ENCODE peak calls at places on chromosomes 3 and 15, in seven cellular contexts. One of them, this sample, is unnamed. For H3K9me3, the result is how much of the 10 kb centered on the place peaks cover.

GRCh38 chr15:89333011-89333860 is 1.4 kb downstream of the POLG start:
- DNase-seq in lung: no peak
- DNase-seq in PC-3: no peak
- DNase-seq in GM12878: no peak
- DNase-seq in Karpas-422: no peak
- DNase-seq in heart right ventricle: no peak
- DNase-seq in endothelial cell of umbilical vein: no peak
- DNase-seq in this sample: peak

GRCh38 chr3:37072892-37073291 is 79.6 kb downstream of the MLH1 start:
- DNase-seq in heart right ventricle: no peak
- DNase-seq in lung: peak
- DNase-seq in PC-3: peak
- DNase-seq in GM12878: no peak
- DNase-seq in endothelial cell of umbilical vein: peak
- DNase-seq in Karpas-422: no peak
- DNase-seq in this sample: no peak

GRCh38 chr3:52857108-52857507 is 22.3 kb upstream of the MUSTN1 start:
- DNase-seq in PC-3: no peak
- DNase-seq in Karpas-422: no peak
- DNase-seq in lung: no peak
- DNase-seq in heart right ventricle: no peak
- DNase-seq in GM12878: no peak
- DNase-seq in endothelial cell of umbilical vein: no peak
- DNase-seq in this sample: no peak

GRCh38 chr15:50210462-50211264 is 28.7 kb downstream of the SLC27A2 start:
- DNase-seq in PC-3: peak
- DNase-seq in lung: no peak
- DNase-seq in endothelial cell of umbilical vein: no peak
- DNase-seq in heart right ventricle: no peak
- DNase-seq in Karpas-422: no peak
- DNase-seq in GM12878: no peak
- DNase-seq in this sample: no peak

GRCh38 chr15:37109952-37110630 is 9.7 kb upstream of the MEIS2 start:
- DNase-seq in PC-3: no peak
- DNase-seq in GM12878: no peak
- DNase-seq in endothelial cell of umbilical vein: no peak
- DNase-seq in lung: no peak
- DNase-seq in Karpas-422: no peak
- DNase-seq in heart right ventricle: peak
- DNase-seq in this sample: no peak

GRCh38 chr3:40464339-40465110 is 7.4 kb downstream of the RPL14 start:
- DNase-seq in endothelial cell of umbilical vein: no peak
- DNase-seq in Karpas-422: peak
- DNase-seq in PC-3: no peak
- DNase-seq in GM12878: no peak
- DNase-seq in heart right ventricle: no peak
- DNase-seq in lung: no peak
- DNase-seq in this sample: no peak

GRCh38 chr15:99113547-99114271 is 8.8 kb downstream of the SYNM start:
- DNase-seq in PC-3: no peak
- DNase-seq in lung: no peak
- DNase-seq in Karpas-422: no peak
- DNase-seq in endothelial cell of umbilical vein: no peak
- DNase-seq in heart right ventricle: no peak
- DNase-seq in GM12878: no peak
- DNase-seq in this sample: no peak

GRCh38 chr15:42102646-42103235 is 8.4 kb upstream of the PLA2G4D start:
- DNase-seq in GM12878: no peak
- DNase-seq in lung: no peak
- DNase-seq in PC-3: peak
- DNase-seq in endothelial cell of umbilical vein: peak
- DNase-seq in heart right ventricle: no peak
- DNase-seq in Karpas-422: no peak
- DNase-seq in this sample: no peak

GRCh38 chr3:196501316-196502064 is 2.1 kb downstream of the RNF168 start:
- DNase-seq in GM12878: no peak
- DNase-seq in lung: no peak
- DNase-seq in PC-3: peak
- DNase-seq in heart right ventricle: no peak
- DNase-seq in Karpas-422: peak
- DNase-seq in endothelial cell of umbilical vein: no peak
- DNase-seq in this sample: no peak

GRCh38 chr3:22885039-22885438 is 318.1 kb upstream of the UBE2E2 start:
- DNase-seq in lung: no peak
- DNase-seq in GM12878: no peak
- DNase-seq in PC-3: peak
- DNase-seq in endothelial cell of umbilical vein: no peak
- DNase-seq in Karpas-422: no peak
- DNase-seq in heart right ventricle: no peak
- DNase-seq in this sample: no peak

DNA sequence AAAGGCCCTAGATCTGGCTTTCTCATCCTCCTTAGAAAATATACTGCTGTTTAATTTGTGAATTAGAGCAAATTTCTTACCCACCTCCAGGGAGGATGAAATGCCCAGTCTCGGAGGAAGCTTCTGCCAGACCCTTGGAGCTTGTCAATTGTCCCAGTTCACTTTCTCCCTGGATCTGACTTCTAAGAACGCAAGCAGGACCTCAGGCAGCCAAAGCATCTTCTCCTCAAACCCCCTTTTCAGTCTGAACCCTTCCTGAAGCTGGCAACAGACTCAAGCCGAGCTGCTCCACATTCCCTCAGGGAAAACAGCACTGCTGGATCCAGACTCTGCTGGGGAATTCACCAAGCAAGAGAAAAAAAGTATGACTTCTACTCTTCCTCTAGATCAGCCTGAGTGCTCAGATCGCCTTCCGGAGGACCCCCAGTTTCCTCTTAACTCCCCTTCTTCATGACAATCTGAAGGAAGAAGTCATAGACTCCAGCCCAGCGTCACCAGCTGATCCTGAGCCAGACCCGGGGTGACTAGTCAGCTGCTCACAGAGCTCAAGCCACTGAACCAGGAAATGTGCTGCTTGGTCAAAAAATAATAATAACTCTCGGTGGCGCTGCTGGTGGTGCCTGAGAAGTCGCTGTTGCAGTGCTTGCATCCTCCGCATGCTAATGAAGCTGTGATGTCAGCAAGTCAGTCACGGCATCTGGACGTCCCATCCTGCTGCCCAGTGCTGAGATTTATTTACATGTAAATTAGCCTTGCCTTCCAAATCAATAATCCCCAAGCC is at the start of gene PRICKLE2:
- DNase-seq in lung: no peak
- DNase-seq in Karpas-422: peak
- DNase-seq in PC-3: no peak
- DNase-seq in GM12878: peak
- DNase-seq in heart right ventricle: peak
- DNase-seq in endothelial cell of umbilical vein: peak
- DNase-seq in this sample: peak
- H3K9me3 ChIP-seq in lung: under half
- H3K9me3 ChIP-seq in Karpas-422: under half
- H3K9me3 ChIP-seq in PC-3: under half
- H3K9me3 ChIP-seq in GM12878: under half
- H3K9me3 ChIP-seq in heart right ventricle: under half
- H3K9me3 ChIP-seq in endothelial cell of umbilical vein: under half
- H3K9me3 ChIP-seq in this sample: under half

DNA sequence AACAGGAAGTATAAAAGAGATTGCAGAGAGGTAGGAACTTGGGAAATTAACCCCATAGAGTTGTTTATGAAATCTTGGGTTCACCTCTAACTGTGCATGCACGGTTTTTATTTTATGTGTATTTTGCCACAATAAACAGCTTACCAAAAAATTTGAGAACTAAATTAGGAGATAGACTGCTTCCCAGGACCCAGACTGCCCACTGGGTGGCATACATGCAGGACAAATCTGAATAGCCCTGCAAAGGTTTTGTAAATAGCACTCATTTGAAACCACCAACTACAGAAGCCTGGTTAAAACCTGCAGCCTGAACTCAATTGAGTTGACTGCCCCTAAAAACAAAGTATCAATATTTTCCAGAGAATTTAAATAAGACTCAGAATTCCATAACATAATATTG is 96.4 kb upstream of the SLCO2A1 start:
- DNase-seq in GM12878: no peak
- DNase-seq in heart right ventricle: no peak
- DNase-seq in lung: no peak
- DNase-seq in PC-3: peak
- DNase-seq in endothelial cell of umbilical vein: peak
- DNase-seq in Karpas-422: no peak
- DNase-seq in this sample: no peak
- H3K9me3 ChIP-seq in GM12878: under half
- H3K9me3 ChIP-seq in heart right ventricle: under half
- H3K9me3 ChIP-seq in lung: under half
- H3K9me3 ChIP-seq in PC-3: under half
- H3K9me3 ChIP-seq in endothelial cell of umbilical vein: under half
- H3K9me3 ChIP-seq in Karpas-422: under half
- H3K9me3 ChIP-seq in this sample: under half

GRCh38 chr15:25094519-25094918 is 139.7 kb downstream of the SNRPN start:
- DNase-seq in GM12878: no peak
- DNase-seq in lung: no peak
- DNase-seq in heart right ventricle: no peak
- DNase-seq in PC-3: no peak
- DNase-seq in endothelial cell of umbilical vein: no peak
- DNase-seq in Karpas-422: no peak
- DNase-seq in this sample: no peak
- H3K9me3 ChIP-seq in GM12878: under half
- H3K9me3 ChIP-seq in lung: half or more
- H3K9me3 ChIP-seq in heart right ventricle: half or more
- H3K9me3 ChIP-seq in PC-3: under half
- H3K9me3 ChIP-seq in endothelial cell of umbilical vein: under half
- H3K9me3 ChIP-seq in Karpas-422: under half
- H3K9me3 ChIP-seq in this sample: half or more

GRCh38 chr15:19987389-19988048 is 554.1 kb downstream of the GOLGA6L6 start:
- DNase-seq in endothelial cell of umbilical vein: no peak
- DNase-seq in lung: no peak
- DNase-seq in heart right ventricle: no peak
- DNase-seq in Karpas-422: peak
- DNase-seq in PC-3: peak
- DNase-seq in GM12878: no peak
- DNase-seq in this sample: no peak

GRCh38 chr15:19992428-19992827 is 549.2 kb downstream of the GOLGA6L6 start:
- DNase-seq in lung: no peak
- DNase-seq in Karpas-422: no peak
- DNase-seq in endothelial cell of umbilical vein: no peak
- DNase-seq in GM12878: no peak
- DNase-seq in PC-3: no peak
- DNase-seq in heart right ventricle: no peak
- DNase-seq in this sample: no peak
- H3K9me3 ChIP-seq in lung: under half
- H3K9me3 ChIP-seq in Karpas-422: under half
- H3K9me3 ChIP-seq in endothelial cell of umbilical vein: under half
- H3K9me3 ChIP-seq in GM12878: under half
- H3K9me3 ChIP-seq in PC-3: under half
- H3K9me3 ChIP-seq in heart right ventricle: under half
- H3K9me3 ChIP-seq in this sample: under half

DNA sequence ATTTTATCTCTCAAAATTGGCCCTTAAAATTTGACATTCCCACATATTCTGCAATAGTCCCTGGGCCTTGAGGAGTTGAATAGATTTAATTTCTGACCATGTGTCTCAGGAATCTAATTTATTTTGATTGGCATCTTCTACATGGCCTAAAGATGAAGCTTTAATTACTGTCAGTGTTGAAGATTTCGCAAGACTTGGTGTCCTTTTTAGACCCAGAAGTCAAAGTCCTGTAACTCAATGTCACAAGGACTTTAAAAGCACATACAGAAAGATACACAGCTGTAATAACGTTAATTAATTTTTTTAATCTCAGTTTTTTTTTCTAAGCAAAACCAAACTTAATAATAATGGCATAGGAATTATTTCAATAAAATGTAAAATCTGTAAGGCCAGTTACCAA is 163.9 kb downstream of the SUCNR1 start:
- DNase-seq in endothelial cell of umbilical vein: no peak
- DNase-seq in PC-3: no peak
- DNase-seq in lung: no peak
- DNase-seq in GM12878: no peak
- DNase-seq in Karpas-422: no peak
- DNase-seq in heart right ventricle: no peak
- DNase-seq in this sample: no peak
- H3K9me3 ChIP-seq in endothelial cell of umbilical vein: under half
- H3K9me3 ChIP-seq in PC-3: under half
- H3K9me3 ChIP-seq in lung: under half
- H3K9me3 ChIP-seq in GM12878: under half
- H3K9me3 ChIP-seq in Karpas-422: under half
- H3K9me3 ChIP-seq in heart right ventricle: under half
- H3K9me3 ChIP-seq in this sample: under half

DNA sequence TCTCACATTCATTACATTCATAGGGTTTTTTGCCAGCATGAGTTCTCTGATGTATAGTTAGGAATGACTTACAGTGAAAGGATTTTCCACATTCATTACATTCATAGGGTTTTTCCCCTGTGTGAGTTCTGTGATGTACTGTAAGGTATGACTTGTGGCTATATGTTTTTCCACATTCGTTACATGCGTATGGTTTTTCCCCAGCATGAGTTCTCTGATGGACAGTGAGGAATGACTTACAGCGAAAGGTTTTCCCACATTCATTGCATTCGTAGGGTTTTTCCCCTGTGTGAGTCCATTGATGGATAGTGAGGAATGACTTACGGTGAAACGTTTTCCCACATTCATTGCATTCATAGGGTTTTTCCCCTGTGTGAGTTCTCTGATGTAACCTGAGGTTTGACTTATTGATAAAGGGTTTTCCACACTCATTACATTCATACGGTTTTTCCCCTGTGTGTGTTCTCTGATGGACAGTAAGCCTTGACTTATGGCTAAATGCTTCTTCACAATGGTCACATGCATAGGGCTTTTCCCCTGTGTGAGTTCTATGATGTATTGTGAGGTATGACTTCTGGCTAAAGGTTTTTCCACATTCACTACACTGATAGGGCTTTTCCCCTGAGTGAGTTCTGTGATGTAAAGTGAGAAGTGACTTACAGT is 47.4 kb downstream of the ZNF717 start:
- DNase-seq in heart right ventricle: no peak
- DNase-seq in PC-3: no peak
- DNase-seq in GM12878: no peak
- DNase-seq in Karpas-422: no peak
- DNase-seq in endothelial cell of umbilical vein: peak
- DNase-seq in lung: no peak
- DNase-seq in this sample: no peak
- H3K9me3 ChIP-seq in heart right ventricle: half or more
- H3K9me3 ChIP-seq in PC-3: half or more
- H3K9me3 ChIP-seq in GM12878: under half
- H3K9me3 ChIP-seq in Karpas-422: under half
- H3K9me3 ChIP-seq in endothelial cell of umbilical vein: under half
- H3K9me3 ChIP-seq in lung: under half
- H3K9me3 ChIP-seq in this sample: half or more

DNA sequence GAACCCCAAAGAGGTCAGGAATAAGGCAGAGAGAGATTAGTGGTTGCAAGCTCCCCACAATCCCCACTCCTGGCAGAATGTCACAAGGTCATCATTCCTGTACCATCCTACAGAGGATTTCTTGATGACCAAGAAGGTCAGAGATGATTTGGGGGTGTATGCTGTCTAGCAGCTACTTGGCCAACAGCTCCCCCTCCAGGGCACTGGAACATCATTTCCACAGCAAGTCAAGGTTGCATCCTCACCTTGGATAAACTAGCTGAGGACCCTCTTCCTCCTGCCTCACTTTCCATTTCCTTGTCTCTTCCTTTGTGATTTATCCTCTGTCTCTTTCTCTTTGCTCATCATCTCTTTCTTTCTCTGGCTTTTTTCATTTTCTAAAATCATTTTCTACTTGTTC is 106.3 kb downstream of the PROS1 start:
- DNase-seq in Karpas-422: peak
- DNase-seq in heart right ventricle: no peak
- DNase-seq in lung: no peak
- DNase-seq in endothelial cell of umbilical vein: no peak
- DNase-seq in PC-3: no peak
- DNase-seq in GM12878: no peak
- DNase-seq in this sample: no peak
- H3K9me3 ChIP-seq in Karpas-422: under half
- H3K9me3 ChIP-seq in heart right ventricle: under half
- H3K9me3 ChIP-seq in lung: under half
- H3K9me3 ChIP-seq in endothelial cell of umbilical vein: under half
- H3K9me3 ChIP-seq in PC-3: under half
- H3K9me3 ChIP-seq in GM12878: under half
- H3K9me3 ChIP-seq in this sample: under half